ENCODE peak calls at places on chromosome 19, in seven cellular contexts. One of them, this sample, is unnamed.

GRCh38 chr19:57280913-57281425 is 684 bp downstream of the ZNF460 start:
- DNase-seq in left ventricle myocardium inferior: no peak
- DNase-seq in GM06990: peak; percentile 45
- DNase-seq in fibroblast of lung: peak; percentile 9
- DNase-seq in cardiac fibroblast: peak; percentile 27
- DNase-seq in type B pancreatic cell: no peak
- DNase-seq in epithelial cell of esophagus: peak; percentile 16
- DNase-seq in this sample: no peak

GRCh38 chr19:19067276-19068072 is 3.7 kb downstream of the SLC25A42 start:
- DNase-seq in fibroblast of lung: no peak
- DNase-seq in GM06990: no peak
- DNase-seq in type B pancreatic cell: no peak
- DNase-seq in left ventricle myocardium inferior: no peak
- DNase-seq in cardiac fibroblast: peak; percentile 34
- DNase-seq in epithelial cell of esophagus: no peak
- DNase-seq in this sample: no peak

GRCh38 chr19:38274734-38275133 is 10.4 kb downstream of the SPINT2 start:
- DNase-seq in GM06990: no peak
- DNase-seq in epithelial cell of esophagus: no peak
- DNase-seq in left ventricle myocardium inferior: peak; percentile 33
- DNase-seq in type B pancreatic cell: no peak
- DNase-seq in fibroblast of lung: no peak
- DNase-seq in cardiac fibroblast: no peak
- DNase-seq in this sample: no peak

GRCh38 chr19:48873476-48874308 is 1.5 kb downstream of the PPP1R15A start:
- DNase-seq in GM06990: no peak
- DNase-seq in cardiac fibroblast: no peak
- DNase-seq in left ventricle myocardium inferior: no peak
- DNase-seq in epithelial cell of esophagus: no peak
- DNase-seq in fibroblast of lung: no peak
- DNase-seq in type B pancreatic cell: no peak
- DNase-seq in this sample: no peak

GRCh38 chr19:9178901-9179300 is at the start of gene OR7D2:
- DNase-seq in type B pancreatic cell: no peak
- DNase-seq in cardiac fibroblast: peak; percentile 14
- DNase-seq in GM06990: no peak
- DNase-seq in epithelial cell of esophagus: peak; percentile 23
- DNase-seq in fibroblast of lung: no peak
- DNase-seq in left ventricle myocardium inferior: no peak
- DNase-seq in this sample: no peak

GRCh38 chr19:38149597-38149996 is 74.4 kb downstream of the DPF1 start:
- DNase-seq in fibroblast of lung: no peak
- DNase-seq in GM06990: no peak
- DNase-seq in left ventricle myocardium inferior: no peak
- DNase-seq in cardiac fibroblast: no peak
- DNase-seq in epithelial cell of esophagus: no peak
- DNase-seq in type B pancreatic cell: no peak
- DNase-seq in this sample: no peak

GRCh38 chr19:18119243-18120105 is 21.9 kb downstream of the MAST3 start:
- DNase-seq in epithelial cell of esophagus: no peak
- DNase-seq in cardiac fibroblast: no peak
- DNase-seq in left ventricle myocardium inferior: no peak
- DNase-seq in type B pancreatic cell: no peak
- DNase-seq in fibroblast of lung: no peak
- DNase-seq in GM06990: peak; percentile 41
- DNase-seq in this sample: no peak

GRCh38 chr19:3674784-3675183 is 25.5 kb downstream of the PIP5K1C start:
- DNase-seq in fibroblast of lung: no peak
- DNase-seq in epithelial cell of esophagus: no peak
- DNase-seq in cardiac fibroblast: no peak
- DNase-seq in left ventricle myocardium inferior: no peak
- DNase-seq in type B pancreatic cell: no peak
- DNase-seq in GM06990: no peak
- DNase-seq in this sample: no peak

GRCh38 chr19:409515-410242 is 732 bp upstream of the C2CD4C start:
- DNase-seq in fibroblast of lung: no peak
- DNase-seq in GM06990: no peak
- DNase-seq in cardiac fibroblast: no peak
- DNase-seq in left ventricle myocardium inferior: no peak
- DNase-seq in epithelial cell of esophagus: no peak
- DNase-seq in type B pancreatic cell: no peak
- DNase-seq in this sample: no peak

GRCh38 chr19:6667114-6667627 is 2.8 kb downstream of the TNFSF14 start:
- DNase-seq in type B pancreatic cell: no peak
- DNase-seq in fibroblast of lung: no peak
- DNase-seq in epithelial cell of esophagus: peak; percentile 67
- DNase-seq in cardiac fibroblast: no peak
- DNase-seq in GM06990: no peak
- DNase-seq in left ventricle myocardium inferior: no peak
- DNase-seq in this sample: no peak

GRCh38 chr19:54803410-54803809 is at the start of gene KIR2DL4:
- DNase-seq in GM06990: peak; percentile 3
- DNase-seq in type B pancreatic cell: no peak
- DNase-seq in fibroblast of lung: no peak
- DNase-seq in cardiac fibroblast: no peak
- DNase-seq in left ventricle myocardium inferior: no peak
- DNase-seq in epithelial cell of esophagus: no peak
- DNase-seq in this sample: no peak

GRCh38 chr19:566403-566802 is 6.0 kb upstream of the BSG start:
- DNase-seq in GM06990: no peak
- DNase-seq in fibroblast of lung: peak; percentile 93
- DNase-seq in epithelial cell of esophagus: no peak
- DNase-seq in left ventricle myocardium inferior: no peak
- DNase-seq in cardiac fibroblast: no peak
- DNase-seq in type B pancreatic cell: no peak
- DNase-seq in this sample: no peak

GRCh38 chr19:1450735-1451669 is 1.1 kb downstream of the APC2 start:
- DNase-seq in epithelial cell of esophagus: no peak
- DNase-seq in type B pancreatic cell: no peak
- DNase-seq in GM06990: no peak
- DNase-seq in fibroblast of lung: no peak
- DNase-seq in left ventricle myocardium inferior: no peak
- DNase-seq in cardiac fibroblast: no peak
- DNase-seq in this sample: no peak

GRCh38 chr19:48290341-48290922 is 20.6 kb downstream of the ZNF114 start:
- DNase-seq in left ventricle myocardium inferior: no peak
- DNase-seq in epithelial cell of esophagus: peak; percentile 26
- DNase-seq in cardiac fibroblast: peak; percentile 25
- DNase-seq in type B pancreatic cell: no peak
- DNase-seq in fibroblast of lung: peak; percentile 26
- DNase-seq in GM06990: no peak
- DNase-seq in this sample: peak; percentile 64

GRCh38 chr19:4547303-4548237 is 7.7 kb upstream of the LRG1 start:
- DNase-seq in type B pancreatic cell: no peak
- DNase-seq in fibroblast of lung: peak; percentile 14
- DNase-seq in cardiac fibroblast: peak; percentile 29
- DNase-seq in left ventricle myocardium inferior: no peak
- DNase-seq in GM06990: no peak
- DNase-seq in epithelial cell of esophagus: peak; percentile 22
- DNase-seq in this sample: no peak

GRCh38 chr19:50906217-50906616 is 5.0 kb downstream of the KLK4 start:
- DNase-seq in type B pancreatic cell: no peak
- DNase-seq in GM06990: no peak
- DNase-seq in left ventricle myocardium inferior: no peak
- DNase-seq in cardiac fibroblast: no peak
- DNase-seq in epithelial cell of esophagus: no peak
- DNase-seq in fibroblast of lung: peak; percentile 6
- DNase-seq in this sample: peak; percentile 73

GRCh38 chr19:31356587-31357314 is 7.5 kb upstream of the TSHZ3 start:
- DNase-seq in cardiac fibroblast: no peak
- DNase-seq in epithelial cell of esophagus: peak; percentile 61
- DNase-seq in fibroblast of lung: no peak
- DNase-seq in left ventricle myocardium inferior: peak; percentile 34
- DNase-seq in type B pancreatic cell: no peak
- DNase-seq in GM06990: no peak
- DNase-seq in this sample: peak; percentile 60

GRCh38 chr19:13623686-13624405 is 117.6 kb upstream of the CACNA1A start:
- DNase-seq in cardiac fibroblast: no peak
- DNase-seq in type B pancreatic cell: no peak
- DNase-seq in GM06990: no peak
- DNase-seq in fibroblast of lung: no peak
- DNase-seq in left ventricle myocardium inferior: no peak
- DNase-seq in epithelial cell of esophagus: no peak
- DNase-seq in this sample: no peak

GRCh38 chr19:4232614-4233281 is 3.4 kb downstream of the EBI3 start:
- DNase-seq in type B pancreatic cell: no peak
- DNase-seq in epithelial cell of esophagus: no peak
- DNase-seq in left ventricle myocardium inferior: no peak
- DNase-seq in cardiac fibroblast: no peak
- DNase-seq in fibroblast of lung: no peak
- DNase-seq in GM06990: peak; percentile 55
- DNase-seq in this sample: no peak

GRCh38 chr19:33291623-33292534 is 10.5 kb downstream of the CEBPA start:
- DNase-seq in type B pancreatic cell: no peak
- DNase-seq in GM06990: no peak
- DNase-seq in left ventricle myocardium inferior: no peak
- DNase-seq in cardiac fibroblast: no peak
- DNase-seq in epithelial cell of esophagus: no peak
- DNase-seq in fibroblast of lung: no peak
- DNase-seq in this sample: no peak

DNA sequence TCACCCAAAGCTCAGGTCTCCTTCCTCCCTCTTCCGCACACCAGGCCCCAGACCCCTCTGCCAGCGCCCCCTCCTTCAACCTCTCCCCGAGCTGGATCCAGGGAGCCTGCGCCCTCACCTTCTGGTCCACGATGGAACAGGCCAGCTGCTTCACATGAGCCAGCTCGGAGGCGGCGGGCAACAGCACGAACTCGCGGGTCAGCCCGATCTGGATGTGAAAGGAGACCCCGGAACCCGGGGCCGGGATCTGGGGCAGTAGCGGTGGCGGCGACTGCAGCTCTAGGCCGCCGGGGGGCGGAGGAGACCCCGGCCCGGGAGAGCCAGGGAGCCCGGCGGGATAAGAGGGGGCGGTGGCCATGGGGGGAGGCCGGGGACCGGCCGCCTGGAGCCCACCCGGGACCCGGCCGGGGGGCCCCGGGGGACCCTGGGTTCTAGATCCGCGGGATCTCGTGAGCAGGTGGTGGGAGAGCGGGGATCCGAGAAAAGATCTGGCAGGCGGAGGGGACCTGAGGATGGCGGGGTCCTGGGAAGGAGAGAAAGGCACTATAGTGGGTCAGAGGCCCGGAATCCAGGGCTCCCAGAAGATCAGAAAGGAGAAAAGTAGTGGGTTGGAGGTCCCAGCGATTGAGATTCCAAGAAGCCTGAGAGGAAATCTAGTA is 772 bp downstream of the PRKD2 start:
- DNase-seq in GM06990: no peak
- DNase-seq in type B pancreatic cell: no peak
- DNase-seq in epithelial cell of esophagus: no peak
- DNase-seq in fibroblast of lung: no peak
- DNase-seq in cardiac fibroblast: no peak
- DNase-seq in left ventricle myocardium inferior: no peak
- DNase-seq in this sample: peak; percentile 72
- TF ChIP-seq CTCF in GM06990: no peak
- TF ChIP-seq CTCF in type B pancreatic cell: peak; percentile 61
- TF ChIP-seq CTCF in epithelial cell of esophagus: no peak
- TF ChIP-seq CTCF in fibroblast of lung: no peak
- TF ChIP-seq CTCF in cardiac fibroblast: no peak
- TF ChIP-seq CTCF in left ventricle myocardium inferior: no peak
- TF ChIP-seq CTCF in this sample: peak; percentile 36

DNA sequence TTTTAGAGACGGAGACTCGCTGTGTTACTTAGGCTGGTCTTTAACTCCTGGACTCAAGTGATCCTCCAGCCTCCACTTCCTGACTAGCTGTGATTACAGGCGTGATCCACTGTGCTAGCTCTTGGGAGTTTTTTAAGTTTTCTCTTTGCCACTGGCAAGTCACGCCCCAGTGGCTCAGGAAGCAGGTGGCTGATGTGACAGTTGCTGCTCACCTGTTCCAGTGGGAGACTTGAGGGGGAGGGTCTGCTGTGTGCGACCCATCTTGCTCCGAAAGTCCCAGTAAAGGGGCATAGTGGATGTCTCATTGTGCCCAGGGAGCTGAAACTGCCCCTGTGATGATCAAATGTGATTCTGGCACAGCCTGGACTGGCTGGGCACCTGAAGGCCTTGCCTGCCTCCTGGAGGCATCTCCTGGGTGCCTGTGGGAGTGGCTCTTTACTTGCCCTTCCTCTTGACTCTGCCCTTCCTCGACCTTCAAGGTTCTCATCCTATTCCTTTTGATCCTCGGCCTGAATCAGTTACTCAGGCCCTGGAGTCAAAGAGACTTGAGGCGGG is 7.8 kb downstream of the SMARCA4 start:
- DNase-seq in fibroblast of lung: no peak
- DNase-seq in epithelial cell of esophagus: no peak
- DNase-seq in type B pancreatic cell: no peak
- DNase-seq in cardiac fibroblast: no peak
- DNase-seq in left ventricle myocardium inferior: no peak
- DNase-seq in GM06990: peak; percentile 65
- DNase-seq in this sample: no peak
- TF ChIP-seq CTCF in fibroblast of lung: no peak
- TF ChIP-seq CTCF in epithelial cell of esophagus: peak; percentile 24
- TF ChIP-seq CTCF in type B pancreatic cell: no peak
- TF ChIP-seq CTCF in cardiac fibroblast: no peak
- TF ChIP-seq CTCF in left ventricle myocardium inferior: no peak
- TF ChIP-seq CTCF in GM06990: peak; percentile 8
- TF ChIP-seq CTCF in this sample: no peak

DNA sequence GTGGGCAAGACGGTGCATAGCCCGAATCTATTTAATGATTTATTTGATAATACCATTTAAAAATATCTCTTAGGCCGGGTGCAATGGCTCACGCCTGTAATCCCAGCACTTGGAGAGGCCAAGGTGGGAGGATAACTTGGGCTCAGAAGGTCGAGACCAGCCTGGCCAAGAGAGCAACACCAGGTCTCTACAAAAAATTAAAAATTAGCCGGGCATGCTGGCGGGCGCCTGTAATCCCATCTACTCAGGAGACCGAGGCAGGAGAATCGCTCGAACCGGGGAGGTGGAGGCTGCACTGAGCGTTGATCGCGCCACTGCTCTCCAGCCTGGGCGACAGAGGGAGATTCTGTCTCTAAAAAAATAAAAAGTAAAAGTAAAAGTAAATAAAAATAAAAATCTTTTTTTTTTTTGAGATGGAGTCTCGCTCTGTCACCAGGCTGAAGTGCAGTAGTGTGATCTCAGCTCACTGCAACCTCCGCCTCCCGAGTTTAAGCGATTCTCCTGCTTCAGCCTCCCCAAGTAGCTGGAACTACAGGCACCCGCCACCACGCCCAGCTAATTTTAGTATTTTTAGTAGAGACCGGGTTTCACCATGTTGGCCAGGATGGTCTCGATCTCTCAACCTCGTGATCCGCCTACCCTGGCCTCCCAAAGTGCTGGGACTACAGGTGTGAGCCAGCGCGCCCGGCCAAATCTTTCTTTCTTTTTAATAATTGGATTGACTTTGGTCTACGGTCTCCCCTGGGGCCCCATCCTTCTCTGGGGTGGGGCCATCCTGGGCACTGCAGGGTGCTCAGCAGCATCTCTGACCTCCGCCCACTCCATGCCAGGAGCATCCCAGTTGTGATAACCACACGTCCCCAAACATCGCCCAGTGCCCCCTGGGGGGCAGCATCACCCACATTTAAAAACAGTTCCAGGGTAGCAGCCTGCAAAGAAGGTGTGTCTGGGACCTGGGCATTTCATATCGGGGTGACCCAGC is 90.7 kb downstream of the GNG7 start:
- DNase-seq in fibroblast of lung: no peak
- DNase-seq in type B pancreatic cell: no peak
- DNase-seq in left ventricle myocardium inferior: peak; percentile 19
- DNase-seq in epithelial cell of esophagus: no peak
- DNase-seq in cardiac fibroblast: no peak
- DNase-seq in GM06990: no peak
- DNase-seq in this sample: no peak
- TF ChIP-seq CTCF in fibroblast of lung: no peak
- TF ChIP-seq CTCF in type B pancreatic cell: no peak
- TF ChIP-seq CTCF in left ventricle myocardium inferior: no peak
- TF ChIP-seq CTCF in epithelial cell of esophagus: no peak
- TF ChIP-seq CTCF in cardiac fibroblast: no peak
- TF ChIP-seq CTCF in GM06990: peak; percentile 17
- TF ChIP-seq CTCF in this sample: peak; percentile 2

GRCh38 chr19:5563008-5563431 is 4.7 kb downstream of the TINCR start:
- DNase-seq in fibroblast of lung: no peak
- DNase-seq in cardiac fibroblast: no peak
- DNase-seq in type B pancreatic cell: no peak
- DNase-seq in GM06990: no peak
- DNase-seq in epithelial cell of esophagus: no peak
- DNase-seq in left ventricle myocardium inferior: no peak
- DNase-seq in this sample: no peak
- TF ChIP-seq CTCF in fibroblast of lung: no peak
- TF ChIP-seq CTCF in cardiac fibroblast: no peak
- TF ChIP-seq CTCF in type B pancreatic cell: peak; percentile 31
- TF ChIP-seq CTCF in GM06990: no peak
- TF ChIP-seq CTCF in epithelial cell of esophagus: no peak
- TF ChIP-seq CTCF in left ventricle myocardium inferior: no peak
- TF ChIP-seq CTCF in this sample: no peak

This sample was measured in nephron progenitor cell.